ENCODE peak calls at places on chromosomes 2 and 18, in nine cellular contexts. One of them, this sample, is unnamed.

GRCh38 chr2:136917281-136917680 is 151.9 kb downstream of the THSD7B start:
- DNase-seq in right atrium auricular region: no peak
- DNase-seq in IMR-90: no peak
- DNase-seq in H54: no peak
- DNase-seq in progenitor cell of endocrine pancreas: no peak
- DNase-seq in occipital lobe: no peak
- DNase-seq in HT-29: no peak
- DNase-seq in stimulated activated CD8-positive, alpha-beta memory T cell treated with anti-CD3 and anti-CD28 coated beads, Interleukin-4, amount 100 ng/mL, for 24 hours: no peak
- DNase-seq in pancreas: no peak
- DNase-seq in this sample: no peak

GRCh38 chr18:78496095-78496494 is 483.5 kb upstream of the SALL3 start:
- DNase-seq in right atrium auricular region: no peak
- DNase-seq in IMR-90: no peak
- DNase-seq in H54: no peak
- DNase-seq in progenitor cell of endocrine pancreas: no peak
- DNase-seq in occipital lobe: no peak
- DNase-seq in HT-29: no peak
- DNase-seq in stimulated activated CD8-positive, alpha-beta memory T cell treated with anti-CD3 and anti-CD28 coated beads, Interleukin-4, amount 100 ng/mL, for 24 hours: no peak
- DNase-seq in pancreas: peak
- DNase-seq in this sample: no peak

GRCh38 chr2:234308814-234309195 is 188.1 kb downstream of the ARL4C start:
- DNase-seq in right atrium auricular region: peak
- DNase-seq in IMR-90: peak
- DNase-seq in H54: no peak
- DNase-seq in progenitor cell of endocrine pancreas: no peak
- DNase-seq in occipital lobe: no peak
- DNase-seq in HT-29: no peak
- DNase-seq in stimulated activated CD8-positive, alpha-beta memory T cell treated with anti-CD3 and anti-CD28 coated beads, Interleukin-4, amount 100 ng/mL, for 24 hours: peak
- DNase-seq in pancreas: no peak
- DNase-seq in this sample: peak

GRCh38 chr2:70672990-70673647 is 94.9 kb downstream of the ADD2 start:
- DNase-seq in right atrium auricular region: no peak
- DNase-seq in IMR-90: no peak
- DNase-seq in H54: no peak
- DNase-seq in progenitor cell of endocrine pancreas: no peak
- DNase-seq in occipital lobe: no peak
- DNase-seq in HT-29: no peak
- DNase-seq in stimulated activated CD8-positive, alpha-beta memory T cell treated with anti-CD3 and anti-CD28 coated beads, Interleukin-4, amount 100 ng/mL, for 24 hours: no peak
- DNase-seq in pancreas: no peak
- DNase-seq in this sample: no peak

GRCh38 chr2:39684495-39684894 is 18.8 kb downstream of the TMEM178A start:
- DNase-seq in right atrium auricular region: no peak
- DNase-seq in IMR-90: no peak
- DNase-seq in H54: no peak
- DNase-seq in progenitor cell of endocrine pancreas: no peak
- DNase-seq in occipital lobe: no peak
- DNase-seq in HT-29: no peak
- DNase-seq in stimulated activated CD8-positive, alpha-beta memory T cell treated with anti-CD3 and anti-CD28 coated beads, Interleukin-4, amount 100 ng/mL, for 24 hours: no peak
- DNase-seq in pancreas: no peak
- DNase-seq in this sample: no peak

GRCh38 chr2:223820549-223820948 is 16.8 kb downstream of the AP1S3 start:
- DNase-seq in right atrium auricular region: no peak
- DNase-seq in IMR-90: no peak
- DNase-seq in H54: no peak
- DNase-seq in progenitor cell of endocrine pancreas: no peak
- DNase-seq in occipital lobe: no peak
- DNase-seq in HT-29: no peak
- DNase-seq in stimulated activated CD8-positive, alpha-beta memory T cell treated with anti-CD3 and anti-CD28 coated beads, Interleukin-4, amount 100 ng/mL, for 24 hours: no peak
- DNase-seq in pancreas: no peak
- DNase-seq in this sample: no peak

GRCh38 chr18:50726960-50727589 is 92.7 kb downstream of the MRO start:
- DNase-seq in right atrium auricular region: no peak
- DNase-seq in IMR-90: no peak
- DNase-seq in H54: no peak
- DNase-seq in progenitor cell of endocrine pancreas: no peak
- DNase-seq in occipital lobe: peak
- DNase-seq in HT-29: no peak
- DNase-seq in stimulated activated CD8-positive, alpha-beta memory T cell treated with anti-CD3 and anti-CD28 coated beads, Interleukin-4, amount 100 ng/mL, for 24 hours: no peak
- DNase-seq in pancreas: no peak
- DNase-seq in this sample: no peak

GRCh38 chr2:158825021-158825420 is 29.9 kb downstream of the DAPL1 start:
- DNase-seq in right atrium auricular region: no peak
- DNase-seq in IMR-90: no peak
- DNase-seq in H54: no peak
- DNase-seq in progenitor cell of endocrine pancreas: no peak
- DNase-seq in occipital lobe: no peak
- DNase-seq in HT-29: no peak
- DNase-seq in stimulated activated CD8-positive, alpha-beta memory T cell treated with anti-CD3 and anti-CD28 coated beads, Interleukin-4, amount 100 ng/mL, for 24 hours: no peak
- DNase-seq in pancreas: no peak
- DNase-seq in this sample: no peak

GRCh38 chr2:233448565-233448964 is 94.3 kb downstream of the DGKD start:
- DNase-seq in right atrium auricular region: no peak
- DNase-seq in IMR-90: no peak
- DNase-seq in H54: no peak
- DNase-seq in progenitor cell of endocrine pancreas: no peak
- DNase-seq in occipital lobe: no peak
- DNase-seq in HT-29: peak
- DNase-seq in stimulated activated CD8-positive, alpha-beta memory T cell treated with anti-CD3 and anti-CD28 coated beads, Interleukin-4, amount 100 ng/mL, for 24 hours: no peak
- DNase-seq in pancreas: no peak
- DNase-seq in this sample: peak

GRCh38 chr2:70767699-70768584 is at the start of gene ADD2:
- DNase-seq in right atrium auricular region: no peak
- DNase-seq in IMR-90: peak
- DNase-seq in H54: peak
- DNase-seq in progenitor cell of endocrine pancreas: peak
- DNase-seq in occipital lobe: peak
- DNase-seq in HT-29: no peak
- DNase-seq in stimulated activated CD8-positive, alpha-beta memory T cell treated with anti-CD3 and anti-CD28 coated beads, Interleukin-4, amount 100 ng/mL, for 24 hours: peak
- DNase-seq in pancreas: peak
- DNase-seq in this sample: peak

GRCh38 chr2:72864500-72864899 is 22.7 kb upstream of the SPR start:
- DNase-seq in right atrium auricular region: no peak
- DNase-seq in IMR-90: peak
- DNase-seq in H54: peak
- DNase-seq in progenitor cell of endocrine pancreas: no peak
- DNase-seq in occipital lobe: no peak
- DNase-seq in HT-29: no peak
- DNase-seq in stimulated activated CD8-positive, alpha-beta memory T cell treated with anti-CD3 and anti-CD28 coated beads, Interleukin-4, amount 100 ng/mL, for 24 hours: no peak
- DNase-seq in pancreas: no peak
- DNase-seq in this sample: no peak

GRCh38 chr2:127778850-127779249 is 32.1 kb downstream of the WDR33 start:
- DNase-seq in right atrium auricular region: no peak
- DNase-seq in IMR-90: no peak
- DNase-seq in H54: no peak
- DNase-seq in progenitor cell of endocrine pancreas: no peak
- DNase-seq in occipital lobe: no peak
- DNase-seq in HT-29: no peak
- DNase-seq in stimulated activated CD8-positive, alpha-beta memory T cell treated with anti-CD3 and anti-CD28 coated beads, Interleukin-4, amount 100 ng/mL, for 24 hours: no peak
- DNase-seq in pancreas: no peak
- DNase-seq in this sample: no peak

GRCh38 chr18:44777429-44778192 is 96.9 kb downstream of the SETBP1 start:
- DNase-seq in right atrium auricular region: peak
- DNase-seq in IMR-90: no peak
- DNase-seq in H54: no peak
- DNase-seq in progenitor cell of endocrine pancreas: no peak
- DNase-seq in occipital lobe: no peak
- DNase-seq in HT-29: no peak
- DNase-seq in stimulated activated CD8-positive, alpha-beta memory T cell treated with anti-CD3 and anti-CD28 coated beads, Interleukin-4, amount 100 ng/mL, for 24 hours: no peak
- DNase-seq in pancreas: no peak
- DNase-seq in this sample: no peak

GRCh38 chr18:5630057-5630765 is 86.4 kb upstream of the EPB41L3 start:
- DNase-seq in right atrium auricular region: peak
- DNase-seq in IMR-90: peak
- DNase-seq in H54: no peak
- DNase-seq in progenitor cell of endocrine pancreas: peak
- DNase-seq in occipital lobe: peak
- DNase-seq in HT-29: no peak
- DNase-seq in stimulated activated CD8-positive, alpha-beta memory T cell treated with anti-CD3 and anti-CD28 coated beads, Interleukin-4, amount 100 ng/mL, for 24 hours: no peak
- DNase-seq in pancreas: peak
- DNase-seq in this sample: peak

GRCh38 chr18:5073026-5073944 is 123.8 kb downstream of the AKAIN1 start:
- DNase-seq in right atrium auricular region: no peak
- DNase-seq in IMR-90: peak
- DNase-seq in H54: peak
- DNase-seq in progenitor cell of endocrine pancreas: no peak
- DNase-seq in occipital lobe: no peak
- DNase-seq in HT-29: peak
- DNase-seq in stimulated activated CD8-positive, alpha-beta memory T cell treated with anti-CD3 and anti-CD28 coated beads, Interleukin-4, amount 100 ng/mL, for 24 hours: no peak
- DNase-seq in pancreas: no peak
- DNase-seq in this sample: peak